ENCODE peak calls at places on chromosomes 5 and 9, in six cellular contexts. A is GM10248, G is GM13977, P is testis, K is progenitor cell of endocrine pancreas, B is RWPE1. M is an unnamed sample.
A peak's percentile ranks its signal among the peaks of the same experiment; 100 is the strongest.

GRCh38 chr9:98933185-98933584 is 10.5 kb upstream of the COL15A1 start:
- DNase-seq in A (no peak), G (no peak), P (no peak), K (no peak), B (no peak), M (no peak)

GRCh38 chr5:81855576-81855975 is 104.7 kb upstream of the SSBP2 start:
- DNase-seq in A (no peak), G (no peak), P (no peak), K (no peak), B (peak; percentile 36), M (no peak)

GRCh38 chr9:18622186-18622836 is 148.4 kb downstream of the ADAMTSL1 start:
- DNase-seq in A (no peak), G (no peak), P (no peak), K (no peak), B (no peak), M (no peak)

GRCh38 chr5:103561670-103562069 is 919 bp downstream of the NUDT12 start:
- DNase-seq in A (no peak), G (no peak), P (no peak), K (no peak), B (peak; percentile 15), M (no peak)

GRCh38 chr9:80285325-80285724 is 713.6 kb downstream of the TLE4 start:
- DNase-seq in A (no peak), G (no peak), P (peak; percentile 31), K (no peak), B (peak; percentile 6), M (no peak)

GRCh38 chr9:83509372-83509771 is 28.8 kb downstream of the FRMD3 start:
- DNase-seq in A (no peak), G (no peak), P (no peak), K (no peak), B (no peak), M (no peak)

GRCh38 chr5:111744455-111744854 is 12.5 kb downstream of the NREP start:
- DNase-seq in A (no peak), G (no peak), P (no peak), K (no peak), B (no peak), M (no peak)

GRCh38 chr5:54309751-54310432 is 481 bp downstream of the ARL15 start:
- DNase-seq in A (peak; percentile 21), G (peak; percentile 17), P (peak; percentile 45), K (peak; percentile 55), B (peak; percentile 76), M (peak; percentile 20)

GRCh38 chr9:136977223-136978072 is at the start of gene PTGDS:
- DNase-seq in A (no peak), G (no peak), P (peak; percentile 94), K (no peak), B (no peak), M (no peak)

GRCh38 chr9:37200572-37201005 is 80.2 kb downstream of the ZCCHC7 start:
- DNase-seq in A (no peak), G (no peak), P (no peak), K (no peak), B (peak; percentile 17), M (no peak)

GRCh38 chr5:73499187-73499586 is 945 bp downstream of the BTF3 start:
- DNase-seq in A (no peak), G (no peak), P (no peak), K (no peak), B (no peak), M (no peak)

GRCh38 chr5:170095687-170096086 is 10.0 kb upstream of the FOXI1 start:
- DNase-seq in A (no peak), G (no peak), P (no peak), K (no peak), B (no peak), M (no peak)

GRCh38 chr9:69171049-69171448 is 3.0 kb upstream of the TJP2 start:
- DNase-seq in A (no peak), G (no peak), P (no peak), K (no peak), B (peak; percentile 85), M (no peak)

GRCh38 chr9:82418334-82418733 is 429.8 kb downstream of the SPATA31D1 start:
- DNase-seq in A (no peak), G (no peak), P (no peak), K (no peak), B (no peak), M (no peak)

GRCh38 chr5:107873877-107874276 is 203.1 kb upstream of the EFNA5 start:
- DNase-seq in A (no peak), G (no peak), P (no peak), K (no peak), B (no peak), M (no peak)

GRCh38 chr9:116337015-116337414 is 183.4 kb downstream of the PAPPA start:
- DNase-seq in A (no peak), G (no peak), P (no peak), K (no peak), B (no peak), M (no peak)

GRCh38 chr9:132545578-132545977 is 36.8 kb upstream of the BARHL1 start:
- DNase-seq in A (no peak), G (no peak), P (no peak), K (no peak), B (no peak), M (no peak)

GRCh38 chr9:132547436-132547835 is 35.0 kb upstream of the BARHL1 start:
- DNase-seq in A (no peak), G (no peak), P (no peak), K (no peak), B (no peak), M (no peak)

GRCh38 chr9:132547052-132547431 is 35.4 kb upstream of the BARHL1 start:
- DNase-seq in A (no peak), G (no peak), P (no peak), K (no peak), B (no peak), M (no peak)

GRCh38 chr9:132547976-132548730 is 34.3 kb upstream of the BARHL1 start:
- DNase-seq in A (no peak), G (no peak), P (no peak), K (no peak), B (no peak), M (no peak)

GRCh38 chr9:132546148-132547051 is 36.0 kb upstream of the BARHL1 start:
- DNase-seq in A (no peak), G (no peak), P (peak; percentile 37), K (peak; percentile 45), B (peak; percentile 36), M (no peak)
- TF ChIP-seq CTCF in A (no peak), G (peak; percentile 28), P (no peak), K (peak; percentile 68), B (peak; percentile 27), M (no peak)

GRCh38 chr9:114240216-114240615 is 82.7 kb upstream of the ORM1 start:
- DNase-seq in A (no peak), G (no peak), P (no peak), K (no peak), B (no peak), M (no peak)

GRCh38 chr9:114238471-114238870 is 83.1 kb downstream of the COL27A1 start:
- DNase-seq in A (no peak), G (no peak), P (peak; percentile 48), K (no peak), B (no peak), M (no peak)

GRCh38 chr9:114237781-114238180 is 82.4 kb downstream of the COL27A1 start:
- DNase-seq in A (no peak), G (no peak), P (no peak), K (no peak), B (no peak), M (no peak)

GRCh38 chr9:114240647-114241558 is 82.0 kb upstream of the ORM1 start:
- DNase-seq in A (no peak), G (no peak), P (no peak), K (no peak), B (no peak), M (no peak)

GRCh38 chr9:114238919-114239879 is 83.7 kb upstream of the ORM1 start:
- DNase-seq in A (no peak), G (peak; percentile 46), P (peak; percentile 67), K (no peak), B (peak; percentile 58), M (no peak)
- TF ChIP-seq CTCF in A (no peak), G (no peak), P (peak; percentile 19), K (no peak), B (no peak), M (no peak)

GRCh38 chr5:123559434-123559775 is 47.4 kb downstream of the CSNK1G3 start:
- DNase-seq in A (no peak), G (no peak), P (no peak), K (no peak), B (no peak), M (no peak)

GRCh38 chr5:123558762-123559433 is 46.9 kb downstream of the CSNK1G3 start:
- DNase-seq in A (no peak), G (no peak), P (no peak), K (no peak), B (no peak), M (no peak)

GRCh38 chr5:123549256-123549904 is 37.4 kb downstream of the CSNK1G3 start:
- DNase-seq in A (peak; percentile 29), G (peak; percentile 16), P (no peak), K (no peak), B (no peak), M (peak; percentile 19)

GRCh38 chr5:123557907-123558306 is 45.9 kb downstream of the CSNK1G3 start:
- DNase-seq in A (no peak), G (no peak), P (no peak), K (no peak), B (no peak), M (no peak)

DNA sequence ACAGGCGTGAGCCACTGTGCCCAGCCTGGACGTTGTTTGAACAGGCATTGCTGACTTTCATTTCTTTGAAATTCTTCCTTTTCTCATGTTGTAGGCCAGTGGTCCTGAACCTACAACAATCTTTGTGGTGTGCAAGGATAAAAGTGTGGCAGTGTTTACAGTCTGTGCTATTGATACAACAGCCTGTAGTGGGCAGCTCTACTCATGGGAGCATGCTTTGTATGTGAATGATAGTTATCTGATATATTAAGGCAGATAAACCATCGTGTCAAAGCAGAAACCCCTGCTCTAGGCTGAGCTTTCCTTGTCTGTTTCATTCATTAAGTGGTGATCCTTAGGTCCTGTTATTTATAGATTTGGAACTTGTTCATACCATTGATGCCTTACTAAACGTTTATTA is 42.6 kb downstream of the CSNK1G3 start:
- DNase-seq in A (no peak), G (no peak), P (no peak), K (no peak), B (no peak), M (no peak)
- TF ChIP-seq CTCF in A (no peak), G (no peak), P (no peak), K (no peak), B (no peak), M (no peak)

GRCh38 chr5:75336625-75337336 is at the start of gene HMGCR:
- DNase-seq in A (peak; percentile 95), G (peak; percentile 93), P (peak; percentile 100), K (peak; percentile 94), B (peak; percentile 97), M (peak; percentile 94)

GRCh38 chr5:75335486-75335885 is 1.5 kb upstream of the HMGCR start:
- DNase-seq in A (no peak), G (no peak), P (no peak), K (no peak), B (no peak), M (no peak)

GRCh38 chr5:75330404-75330803 is 6.6 kb upstream of the HMGCR start:
- DNase-seq in A (no peak), G (no peak), P (no peak), K (no peak), B (no peak), M (no peak)

GRCh38 chr5:75335952-75336624 is 932 bp upstream of the HMGCR start:
- DNase-seq in A (peak; percentile 26), G (peak; percentile 55), P (no peak), K (no peak), B (peak; percentile 62), M (peak; percentile 50)

GRCh38 chr5:75331095-75332090 is 5.6 kb upstream of the HMGCR start:
- DNase-seq in A (no peak), G (no peak), P (no peak), K (no peak), B (no peak), M (no peak)
- TF ChIP-seq CTCF in A (no peak), G (no peak), P (no peak), K (peak; percentile 30), B (no peak), M (no peak)

M was measured in GM13976.